ENCODE peak calls at places on chromosomes 4 and X, in eight cellular contexts. One of them, this sample, is unnamed.

GRCh38 chrX:97547873-97548578 is 664.3 kb downstream of the RPA4 start:
- DNase-seq in fibroblast of lung: peak
- DNase-seq in GM23338: no peak
- DNase-seq in GM23248: no peak
- DNase-seq in HCT116: peak
- DNase-seq in mammary epithelial cell: no peak
- DNase-seq in MM.1S: no peak
- DNase-seq in PC-3: peak
- DNase-seq in this sample: no peak

GRCh38 chr4:52861879-52862604 is at the start of gene RASL11B:
- DNase-seq in MM.1S: peak
- DNase-seq in PC-3: peak
- DNase-seq in GM23248: peak
- DNase-seq in GM23338: peak
- DNase-seq in fibroblast of lung: peak
- DNase-seq in HCT116: peak
- DNase-seq in mammary epithelial cell: peak
- DNase-seq in this sample: peak

GRCh38 chrX:145190801-145191389 is 56.4 kb upstream of the SPANXN1 start:
- DNase-seq in fibroblast of lung: peak
- DNase-seq in GM23338: peak
- DNase-seq in PC-3: peak
- DNase-seq in HCT116: no peak
- DNase-seq in MM.1S: no peak
- DNase-seq in GM23248: peak
- DNase-seq in mammary epithelial cell: peak
- DNase-seq in this sample: no peak

GRCh38 chr4:76458829-76459228 is 23.8 kb downstream of the SHROOM3 start:
- DNase-seq in GM23338: peak
- DNase-seq in MM.1S: no peak
- DNase-seq in PC-3: no peak
- DNase-seq in mammary epithelial cell: no peak
- DNase-seq in fibroblast of lung: no peak
- DNase-seq in HCT116: no peak
- DNase-seq in GM23248: no peak
- DNase-seq in this sample: no peak

GRCh38 chrX:154097003-154097596 is 417 bp downstream of the MECP2 start:
- DNase-seq in GM23248: peak
- DNase-seq in PC-3: peak
- DNase-seq in fibroblast of lung: peak
- DNase-seq in HCT116: no peak
- DNase-seq in GM23338: peak
- DNase-seq in MM.1S: peak
- DNase-seq in mammary epithelial cell: peak
- DNase-seq in this sample: peak

GRCh38 chr4:21046121-21046520 is 345.9 kb downstream of the PACRGL start:
- DNase-seq in MM.1S: no peak
- DNase-seq in mammary epithelial cell: peak
- DNase-seq in HCT116: no peak
- DNase-seq in GM23338: no peak
- DNase-seq in GM23248: peak
- DNase-seq in fibroblast of lung: no peak
- DNase-seq in PC-3: no peak
- DNase-seq in this sample: no peak

GRCh38 chrX:368811-369562 is 17.7 kb downstream of the PPP2R3B start:
- DNase-seq in HCT116: no peak
- DNase-seq in mammary epithelial cell: no peak
- DNase-seq in PC-3: no peak
- DNase-seq in fibroblast of lung: no peak
- DNase-seq in GM23248: peak
- DNase-seq in GM23338: peak
- DNase-seq in MM.1S: no peak
- DNase-seq in this sample: no peak

GRCh38 chr4:93764647-93765246 is 63.8 kb upstream of the ATOH1 start:
- DNase-seq in GM23338: peak
- DNase-seq in fibroblast of lung: peak
- DNase-seq in HCT116: peak
- DNase-seq in MM.1S: peak
- DNase-seq in mammary epithelial cell: peak
- DNase-seq in PC-3: peak
- DNase-seq in GM23248: peak
- DNase-seq in this sample: peak

GRCh38 chr4:110518889-110519490 is 43.0 kb downstream of the ENPEP start:
- DNase-seq in PC-3: peak
- DNase-seq in mammary epithelial cell: peak
- DNase-seq in GM23338: peak
- DNase-seq in GM23248: peak
- DNase-seq in HCT116: no peak
- DNase-seq in MM.1S: peak
- DNase-seq in fibroblast of lung: peak
- DNase-seq in this sample: no peak

GRCh38 chrX:41858161-41858775 is 65.1 kb downstream of the CASK start:
- DNase-seq in mammary epithelial cell: no peak
- DNase-seq in PC-3: no peak
- DNase-seq in HCT116: no peak
- DNase-seq in GM23338: peak
- DNase-seq in MM.1S: no peak
- DNase-seq in GM23248: no peak
- DNase-seq in fibroblast of lung: no peak
- DNase-seq in this sample: no peak

GRCh38 chrX:72050011-72050410 is 81.7 kb downstream of the RTL5 start:
- DNase-seq in fibroblast of lung: no peak
- DNase-seq in mammary epithelial cell: no peak
- DNase-seq in GM23248: peak
- DNase-seq in PC-3: no peak
- DNase-seq in MM.1S: no peak
- DNase-seq in HCT116: no peak
- DNase-seq in GM23338: no peak
- DNase-seq in this sample: no peak

GRCh38 chr4:90456891-90457290 is 329.7 kb downstream of the CCSER1 start:
- DNase-seq in GM23248: no peak
- DNase-seq in mammary epithelial cell: no peak
- DNase-seq in fibroblast of lung: no peak
- DNase-seq in GM23338: no peak
- DNase-seq in MM.1S: no peak
- DNase-seq in PC-3: no peak
- DNase-seq in HCT116: no peak
- DNase-seq in this sample: no peak

DNA sequence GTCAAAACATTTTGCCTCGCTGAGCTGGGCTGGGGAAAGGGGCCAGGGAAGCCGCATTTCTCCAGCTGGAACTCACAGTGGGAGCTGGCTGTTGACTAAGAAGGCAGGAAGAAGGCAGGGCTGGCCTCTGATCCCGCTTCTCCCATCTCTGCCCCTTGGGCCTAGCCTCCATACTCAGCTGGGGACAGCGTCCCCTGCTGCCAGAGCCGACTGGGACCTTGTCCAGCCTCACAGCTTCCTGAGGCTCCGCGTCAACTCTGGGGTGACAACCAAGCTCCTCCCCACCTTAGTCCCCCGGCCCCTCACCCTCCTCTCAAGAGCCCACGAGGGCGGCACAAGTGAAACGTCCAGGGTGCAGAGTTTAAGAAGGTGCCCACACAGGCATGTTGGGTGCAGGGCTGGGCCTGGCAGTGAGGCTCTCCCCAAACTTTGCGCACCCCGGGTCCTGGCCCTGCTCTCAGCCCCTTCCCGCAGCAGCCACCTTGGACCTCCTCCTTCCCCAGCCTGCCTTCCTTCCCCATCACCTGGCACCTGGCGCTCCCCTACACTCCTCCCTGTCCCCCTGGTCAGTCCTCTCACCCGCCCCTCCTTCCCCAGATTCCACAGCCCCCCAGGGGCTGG is 100.8 kb downstream of the PSAPL1 start:
- DNase-seq in fibroblast of lung: no peak
- DNase-seq in PC-3: no peak
- DNase-seq in HCT116: no peak
- DNase-seq in mammary epithelial cell: no peak
- DNase-seq in GM23338: no peak
- DNase-seq in GM23248: no peak
- DNase-seq in MM.1S: no peak
- DNase-seq in this sample: no peak
- TF ChIP-seq EZH2 in fibroblast of lung: no peak
- TF ChIP-seq EZH2 in PC-3: no peak
- TF ChIP-seq EZH2 in HCT116: no peak
- TF ChIP-seq EZH2 in mammary epithelial cell: no peak
- TF ChIP-seq EZH2 in GM23338: no peak
- TF ChIP-seq EZH2 in GM23248: no peak
- TF ChIP-seq EZH2 in MM.1S: no peak
- TF ChIP-seq EZH2 in this sample: no peak

DNA sequence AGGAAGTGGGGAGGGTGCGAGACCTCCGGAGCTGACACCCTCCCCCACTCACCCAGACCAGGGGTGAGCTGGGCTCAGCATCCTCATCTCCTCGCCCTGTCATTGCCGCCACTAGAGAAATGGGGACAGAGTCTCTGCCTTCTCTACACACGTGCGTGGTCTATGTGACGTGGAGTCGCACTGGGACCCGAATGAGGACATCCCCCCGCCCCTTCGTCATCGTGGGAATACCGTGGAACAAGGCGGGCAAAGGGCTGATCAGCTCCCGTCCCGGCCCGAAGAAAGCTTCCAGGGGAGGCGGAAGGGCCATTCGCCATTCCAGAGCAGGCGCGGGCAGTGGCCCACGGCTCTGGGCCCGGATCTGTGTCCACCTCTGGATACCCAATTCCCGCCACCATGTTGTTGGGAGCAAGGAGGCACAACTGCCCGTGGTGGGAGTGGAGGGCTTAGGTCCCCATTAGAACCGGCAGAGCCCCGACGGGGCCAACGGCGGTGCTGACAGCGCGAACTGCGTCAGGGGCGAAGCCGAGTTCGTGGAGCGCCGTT is 12.0 kb downstream of the HMX1 start:
- DNase-seq in mammary epithelial cell: no peak
- DNase-seq in GM23338: peak
- DNase-seq in GM23248: no peak
- DNase-seq in HCT116: no peak
- DNase-seq in fibroblast of lung: no peak
- DNase-seq in PC-3: no peak
- DNase-seq in MM.1S: no peak
- DNase-seq in this sample: no peak
- TF ChIP-seq EZH2 in mammary epithelial cell: peak
- TF ChIP-seq EZH2 in GM23338: peak
- TF ChIP-seq EZH2 in GM23248: no peak
- TF ChIP-seq EZH2 in HCT116: no peak
- TF ChIP-seq EZH2 in fibroblast of lung: peak
- TF ChIP-seq EZH2 in PC-3: no peak
- TF ChIP-seq EZH2 in MM.1S: no peak
- TF ChIP-seq EZH2 in this sample: no peak

GRCh38 chrX:148498067-148498466 is 2.4 kb upstream of the AFF2 start:
- DNase-seq in MM.1S: no peak
- DNase-seq in fibroblast of lung: no peak
- DNase-seq in PC-3: no peak
- DNase-seq in mammary epithelial cell: no peak
- DNase-seq in GM23248: no peak
- DNase-seq in HCT116: no peak
- DNase-seq in GM23338: no peak
- DNase-seq in this sample: no peak

GRCh38 chrX:148500428-148501120 is at the start of gene AFF2:
- DNase-seq in HCT116: no peak
- DNase-seq in fibroblast of lung: peak
- DNase-seq in mammary epithelial cell: peak
- DNase-seq in GM23338: peak
- DNase-seq in PC-3: no peak
- DNase-seq in MM.1S: peak
- DNase-seq in GM23248: peak
- DNase-seq in this sample: no peak

GRCh38 chrX:148499638-148500427 is 584 bp upstream of the AFF2 start:
- DNase-seq in GM23248: no peak
- DNase-seq in MM.1S: no peak
- DNase-seq in GM23338: peak
- DNase-seq in mammary epithelial cell: no peak
- DNase-seq in PC-3: no peak
- DNase-seq in HCT116: no peak
- DNase-seq in fibroblast of lung: no peak
- DNase-seq in this sample: no peak

GRCh38 chrX:148504412-148504950 is 4.1 kb downstream of the AFF2 start:
- DNase-seq in fibroblast of lung: no peak
- DNase-seq in MM.1S: no peak
- DNase-seq in GM23248: no peak
- DNase-seq in PC-3: no peak
- DNase-seq in GM23338: peak
- DNase-seq in mammary epithelial cell: no peak
- DNase-seq in HCT116: no peak
- DNase-seq in this sample: no peak

DNA sequence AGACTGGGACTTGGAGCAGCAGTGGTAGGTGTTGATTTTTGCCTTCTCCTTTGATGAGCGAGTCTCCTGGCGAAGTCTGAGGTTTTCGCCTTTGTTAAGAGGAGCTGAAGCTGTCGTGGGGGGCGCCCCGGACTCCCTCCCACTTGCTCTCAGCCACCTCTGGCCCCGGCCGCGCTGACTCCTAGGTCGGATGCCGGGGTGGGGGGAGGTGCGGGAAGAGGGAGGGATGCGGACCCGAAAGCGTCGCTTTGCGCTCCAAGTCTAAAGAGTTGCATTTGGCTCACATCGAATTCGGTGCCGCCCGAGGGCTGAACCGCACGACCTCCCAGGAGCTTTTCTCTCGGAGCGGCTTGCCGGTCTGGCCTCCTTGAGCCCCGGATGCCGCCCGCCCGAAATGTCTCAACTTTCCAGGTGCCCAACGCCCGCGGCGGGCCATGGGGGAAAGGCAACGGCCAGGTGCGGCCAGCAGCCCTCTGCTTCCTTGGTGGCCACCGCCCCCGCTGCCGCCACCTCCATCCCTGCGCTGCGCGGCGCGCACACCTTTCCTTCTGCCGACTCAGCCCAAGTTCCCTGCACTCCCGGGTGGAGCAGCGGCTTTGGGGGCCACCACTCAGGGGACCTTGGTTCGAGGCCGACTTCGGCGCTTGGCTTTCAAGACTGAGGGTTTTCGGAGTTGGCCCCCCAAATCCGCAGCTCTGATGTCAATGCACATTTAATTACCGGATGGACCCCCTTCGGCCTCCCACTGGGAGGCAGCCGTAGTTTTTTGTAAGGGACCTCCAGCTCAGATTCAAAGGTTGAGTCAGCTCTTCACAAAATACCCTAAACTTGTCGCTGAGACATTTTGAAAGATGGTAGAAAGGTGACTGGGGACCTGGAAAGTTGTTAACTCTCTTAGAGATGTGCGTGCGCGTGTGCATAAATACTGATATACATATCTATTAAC is 977 bp downstream of the AFF2 start:
- DNase-seq in MM.1S: peak
- DNase-seq in PC-3: no peak
- DNase-seq in GM23248: no peak
- DNase-seq in fibroblast of lung: no peak
- DNase-seq in mammary epithelial cell: peak
- DNase-seq in HCT116: no peak
- DNase-seq in GM23338: peak
- DNase-seq in this sample: no peak
- TF ChIP-seq EZH2 in MM.1S: no peak
- TF ChIP-seq EZH2 in PC-3: peak
- TF ChIP-seq EZH2 in GM23248: peak
- TF ChIP-seq EZH2 in fibroblast of lung: no peak
- TF ChIP-seq EZH2 in mammary epithelial cell: peak
- TF ChIP-seq EZH2 in HCT116: no peak
- TF ChIP-seq EZH2 in GM23338: no peak
- TF ChIP-seq EZH2 in this sample: no peak

DNA sequence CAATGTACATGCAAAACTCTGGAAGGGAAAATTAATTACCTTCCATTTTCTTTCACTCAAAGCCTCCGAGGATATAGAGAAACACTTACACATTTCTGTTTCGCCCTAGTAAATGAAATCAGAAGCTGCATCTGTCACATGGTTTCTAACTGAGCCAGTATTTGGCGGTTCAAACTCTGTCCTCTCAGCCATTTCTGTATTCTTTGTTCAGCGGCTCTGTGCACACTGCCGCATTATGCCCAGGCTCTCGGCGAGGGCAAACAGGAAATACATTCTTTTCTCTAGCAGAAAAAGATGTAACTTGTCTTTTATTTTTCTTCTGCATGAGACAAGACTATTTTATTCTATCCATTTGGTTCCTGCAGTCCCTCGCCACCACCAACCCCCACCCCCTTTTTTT is 71.4 kb upstream of the GPM6B start:
- DNase-seq in fibroblast of lung: no peak
- DNase-seq in GM23248: no peak
- DNase-seq in GM23338: no peak
- DNase-seq in mammary epithelial cell: no peak
- DNase-seq in MM.1S: no peak
- DNase-seq in PC-3: no peak
- DNase-seq in HCT116: no peak
- DNase-seq in this sample: no peak
- TF ChIP-seq EZH2 in fibroblast of lung: no peak
- TF ChIP-seq EZH2 in GM23248: no peak
- TF ChIP-seq EZH2 in GM23338: no peak
- TF ChIP-seq EZH2 in mammary epithelial cell: no peak
- TF ChIP-seq EZH2 in MM.1S: no peak
- TF ChIP-seq EZH2 in PC-3: no peak
- TF ChIP-seq EZH2 in HCT116: no peak
- TF ChIP-seq EZH2 in this sample: no peak

This sample was measured in PC-9.